ENCODE peak calls at places on chromosomes 7 and 10, in nine cellular contexts. G is cardiac fibroblast; R is neural progenitor cell; L is GM03348; I is cardiac septum; P is activated T-cell treated with anti-CD3 and anti-CD28 coated beads, Interleukin-2, amount 50 U/mL, for 24 hours; T is AG09309; Y is stimulated activated naive B cell treated with anti-CD40 and anti-IgM and Interleukin-4, amounts not matched to agents 10 μg/mL and 1 μg/mL and 100 μg/mL, for 72 hours; V is naive thymus-derived CD8-positive, alpha-beta T cell. S is an unnamed sample.

GRCh38 chr10:7872041-7872442 is 53.7 kb downstream of the TAF3 start:
- DNase-seq in G (no peak), R (peak), L (peak), I (no peak), P (no peak), T (no peak), Y (no peak), V (no peak), S (peak)

GRCh38 chr10:61757525-61758397 is 95.0 kb downstream of the CABCOCO1 start:
- DNase-seq in G (peak), R (no peak), L (no peak), I (no peak), P (no peak), T (peak), Y (no peak), V (no peak), S (no peak)

GRCh38 chr10:79021948-79022499 is 46.7 kb upstream of the ZMIZ1 start:
- DNase-seq in G (no peak), R (no peak), L (no peak), I (peak), P (no peak), T (no peak), Y (no peak), V (no peak), S (no peak)

GRCh38 chr7:84248267-84248666 is 53.7 kb upstream of the SEMA3A start:
- DNase-seq in G (peak), R (no peak), L (no peak), I (no peak), P (no peak), T (no peak), Y (no peak), V (no peak), S (no peak)

GRCh38 chr10:34109952-34110702 is 705.0 kb downstream of the PARD3 start:
- DNase-seq in G (no peak), R (peak), L (no peak), I (no peak), P (no peak), T (peak), Y (no peak), V (no peak), S (no peak)

GRCh38 chr7:55140981-55141278 is 122.1 kb downstream of the EGFR start:
- DNase-seq in G (no peak), R (no peak), L (no peak), I (no peak), P (no peak), T (no peak), Y (no peak), V (no peak), S (no peak)

GRCh38 chr7:24755541-24756416 is 1.5 kb downstream of the GSDME start:
- DNase-seq in G (no peak), R (no peak), L (no peak), I (no peak), P (peak), T (no peak), Y (no peak), V (no peak), S (peak)

GRCh38 chr7:81470084-81470723 is 299.6 kb downstream of the HGF start:
- DNase-seq in G (peak), R (peak), L (peak), I (peak), P (no peak), T (peak), Y (no peak), V (no peak), S (peak)

GRCh38 chr10:49093922-49094321 is 21.4 kb downstream of the VSTM4 start:
- DNase-seq in G (no peak), R (no peak), L (no peak), I (no peak), P (no peak), T (no peak), Y (no peak), V (no peak), S (no peak)

GRCh38 chr10:85648279-85648754 is 718.3 kb downstream of the GRID1 start:
- DNase-seq in G (no peak), R (no peak), L (no peak), I (no peak), P (no peak), T (no peak), Y (no peak), V (no peak), S (peak)

GRCh38 chr10:97291357-97292096 is 910 bp downstream of the ARHGAP19 start:
- DNase-seq in G (no peak), R (no peak), L (peak), I (no peak), P (no peak), T (no peak), Y (no peak), V (no peak), S (no peak)

GRCh38 chr10:73950569-73950968 is 39.6 kb downstream of the PLAU start:
- DNase-seq in G (peak), R (peak), L (peak), I (no peak), P (no peak), T (no peak), Y (no peak), V (no peak), S (no peak)

GRCh38 chr7:70568674-70569334 is 563.1 kb upstream of the GALNT17 start:
- DNase-seq in G (peak), R (no peak), L (no peak), I (no peak), P (no peak), T (no peak), Y (no peak), V (no peak), S (no peak)

GRCh38 chr10:80443531-80443974 is 10.6 kb upstream of the TSPAN14 start:
- DNase-seq in G (peak), R (no peak), L (peak), I (no peak), P (no peak), T (no peak), Y (no peak), V (no peak), S (no peak)

GRCh38 chr10:113179270-113179669 is 229.2 kb downstream of the TCF7L2 start:
- DNase-seq in G (peak), R (no peak), L (no peak), I (no peak), P (no peak), T (no peak), Y (no peak), V (no peak), S (no peak)

GRCh38 chr7:116173051-116174028 is 37.0 kb upstream of the TES start:
- DNase-seq in G (peak), R (peak), L (peak), I (no peak), P (no peak), T (no peak), Y (no peak), V (no peak), S (peak)

GRCh38 chr7:946256-946996 is 8.1 kb downstream of the ADAP1 start:
- DNase-seq in G (no peak), R (no peak), L (no peak), I (no peak), P (no peak), T (no peak), Y (no peak), V (no peak), S (no peak)

GRCh38 chr10:98430427-98430826 is 15.4 kb upstream of the PYROXD2 start:
- DNase-seq in G (no peak), R (no peak), L (no peak), I (no peak), P (no peak), T (no peak), Y (no peak), V (no peak), S (no peak)

GRCh38 chr7:152925412-152926147 is 166.0 kb downstream of the ACTR3B start:
- DNase-seq in G (no peak), R (peak), L (no peak), I (no peak), P (no peak), T (no peak), Y (no peak), V (no peak), S (no peak)

GRCh38 chr7:43761919-43762318 is 3.4 kb downstream of the BLVRA start:
- DNase-seq in G (no peak), R (no peak), L (no peak), I (no peak), P (no peak), T (no peak), Y (no peak), V (no peak), S (no peak)

GRCh38 chr10:32413513-32413912 is 32.4 kb upstream of the CCDC7 start:
- DNase-seq in G (peak), R (no peak), L (peak), I (no peak), P (peak), T (peak), Y (no peak), V (no peak), S (no peak)